ENCODE peak calls at places on chromosomes 13 and 19, in six cellular contexts. G, I, E, B, X and R are unnamed samples.

GRCh38 chr13:23725922-23726321 is 155.7 kb downstream of the TNFRSF19 start:
- DNase-seq in G (no peak), I (no peak), E (no peak), B (no peak), X (no peak), R (no peak)

GRCh38 chr19:35207391-35207871 is 21.1 kb downstream of the FAM187B start:
- DNase-seq in G (no peak), I (no peak), E (no peak), B (no peak), X (no peak), R (no peak)

GRCh38 chr19:18775586-18776287 is 15.4 kb downstream of the COMP start:
- DNase-seq in G (peak), I (no peak), E (no peak), B (no peak), X (no peak), R (no peak)

GRCh38 chr13:77325371-77325941 is 1.4 kb downstream of the MYCBP2 start:
- DNase-seq in G (no peak), I (no peak), E (no peak), B (no peak), X (no peak), R (no peak)

GRCh38 chr13:44932171-44932849 is 57.0 kb downstream of the NUFIP1 start:
- DNase-seq in G (no peak), I (no peak), E (no peak), B (no peak), X (no peak), R (no peak)

GRCh38 chr19:44954649-44955499 is at the start of gene CLPTM1:
- DNase-seq in G (peak), I (peak), E (peak), B (peak), X (peak), R (peak)

GRCh38 chr13:46754812-46755211 is 42.1 kb downstream of the ESD start:
- DNase-seq in G (no peak), I (no peak), E (no peak), B (no peak), X (no peak), R (no peak)

GRCh38 chr19:35388277-35389054 is 17.6 kb downstream of the GPR42 start:
- DNase-seq in G (no peak), I (no peak), E (no peak), B (no peak), X (no peak), R (no peak)

GRCh38 chr13:108948269-108948671 is 318.9 kb downstream of the MYO16 start:
- DNase-seq in G (no peak), I (no peak), E (no peak), B (peak), X (no peak), R (no peak)